ENCODE peak calls at places on chromosomes 1 and 21, in ten cellular contexts. G is fibroblast of lung, A is neural progenitor cell, U is IMR-90, D is neuronal stem cell, M is K562, I is trophoblast cell, Q is mesendoderm, O is H1, P is GM12878. R is an unnamed sample.

GRCh38 chr21:27719226-27719625 is 752.3 kb upstream of the ADAMTS5 start:
- DNase-seq in P (no peak), Q (peak; percentile 13), U (no peak), G (no peak), A (no peak), I (no peak), D (no peak), O (no peak), M (no peak), R (peak; percentile 32)

GRCh38 chr1:62142550-62142949 is 52.1 kb upstream of the L1TD1 start:
- DNase-seq in D (peak; percentile 15), G (peak; percentile 4), U (no peak), A (peak; percentile 69), O (peak; percentile 61), M (no peak), I (no peak), P (no peak), Q (peak; percentile 74), R (peak; percentile 78)

GRCh38 chr1:176656257-176656995 is 193.5 kb downstream of the PAPPA2 start:
- DNase-seq in I (peak; percentile 56), U (peak; percentile 67), G (peak; percentile 95), O (no peak), A (peak; percentile 52), P (no peak), Q (peak; percentile 40), M (no peak), D (peak; percentile 21), R (no peak)

GRCh38 chr21:34537838-34538237 is 25.8 kb upstream of the KCNE1 start:
- DNase-seq in U (peak; percentile 16), O (no peak), P (no peak), A (no peak), D (no peak), Q (no peak), M (no peak), G (no peak), I (peak; percentile 51), R (no peak)

GRCh38 chr21:43657355-43658093 is 1.8 kb downstream of the HSF2BP start:
- DNase-seq in M (no peak), I (no peak), U (no peak), P (no peak), D (no peak), A (no peak), G (no peak), O (no peak), Q (no peak), R (no peak)

GRCh38 chr21:43603641-43604504 is 55.4 kb downstream of the HSF2BP start:
- DNase-seq in U (peak; percentile 67), A (peak; percentile 25), Q (peak; percentile 27), D (no peak), O (no peak), G (peak; percentile 71), M (no peak), I (peak; percentile 49), P (no peak), R (no peak)

GRCh38 chr1:75725256-75725655 is 747 bp downstream of the ACADM start:
- DNase-seq in I (peak; percentile 13), U (peak; percentile 2), D (no peak), P (no peak), O (no peak), M (no peak), G (peak; percentile 9), Q (no peak), A (no peak), R (no peak)

GRCh38 chr1:152188673-152189591 is 29.9 kb upstream of the RPTN start:
- DNase-seq in I (peak; percentile 86), A (peak; percentile 5), O (peak; percentile 78), U (peak; percentile 30), G (peak; percentile 56), D (no peak), M (peak; percentile 35), P (no peak), Q (peak; percentile 43), R (peak; percentile 93)

GRCh38 chr1:117735045-117735992 is 129.5 kb downstream of the TENT5C start:
- DNase-seq in D (no peak), U (peak; percentile 61), M (peak; percentile 76), P (peak; percentile 9), I (peak; percentile 58), A (peak; percentile 21), O (no peak), Q (peak; percentile 45), G (peak; percentile 60), R (no peak)

GRCh38 chr1:10708807-10709523 is 87.5 kb downstream of the CASZ1 start:
- DNase-seq in A (no peak), P (no peak), M (no peak), D (peak; percentile 41), I (no peak), G (no peak), Q (no peak), U (no peak), O (no peak), R (no peak)

GRCh38 chr1:2570261-2570794 is 14.2 kb downstream of the TNFRSF14 start:
- DNase-seq in G (no peak), Q (no peak), M (no peak), D (no peak), O (no peak), A (no peak), I (no peak), P (no peak), U (no peak), R (no peak)

GRCh38 chr1:62057230-62057629 is 137.4 kb upstream of the L1TD1 start:
- DNase-seq in Q (no peak), U (no peak), O (no peak), A (no peak), D (no peak), I (no peak), M (no peak), G (no peak), P (no peak), R (no peak)

GRCh38 chr1:24708938-24709337 is 36.3 kb upstream of the CLIC4 start:
- DNase-seq in O (no peak), I (peak; percentile 46), Q (no peak), A (no peak), P (no peak), U (no peak), D (no peak), G (no peak), M (no peak), R (no peak)

GRCh38 chr1:24702511-24703293 is 42.5 kb upstream of the CLIC4 start:
- DNase-seq in G (peak; percentile 96), D (no peak), U (peak; percentile 89), P (no peak), O (no peak), Q (no peak), I (peak; percentile 99), M (no peak), A (peak; percentile 9), R (no peak)

GRCh38 chr1:24705260-24706073 is 39.8 kb upstream of the CLIC4 start:
- DNase-seq in G (peak; percentile 97), A (peak; percentile 90), O (peak; percentile 82), D (peak; percentile 54), Q (peak; percentile 95), M (peak; percentile 99), U (peak; percentile 87), P (peak; percentile 82), I (peak; percentile 62), R (peak; percentile 89)

GRCh38 chr1:24707659-24708058 is 37.6 kb upstream of the CLIC4 start:
- DNase-seq in I (peak; percentile 79), A (no peak), Q (no peak), D (no peak), O (no peak), U (peak; percentile 80), M (no peak), P (no peak), G (peak; percentile 87), R (no peak)

DNA sequence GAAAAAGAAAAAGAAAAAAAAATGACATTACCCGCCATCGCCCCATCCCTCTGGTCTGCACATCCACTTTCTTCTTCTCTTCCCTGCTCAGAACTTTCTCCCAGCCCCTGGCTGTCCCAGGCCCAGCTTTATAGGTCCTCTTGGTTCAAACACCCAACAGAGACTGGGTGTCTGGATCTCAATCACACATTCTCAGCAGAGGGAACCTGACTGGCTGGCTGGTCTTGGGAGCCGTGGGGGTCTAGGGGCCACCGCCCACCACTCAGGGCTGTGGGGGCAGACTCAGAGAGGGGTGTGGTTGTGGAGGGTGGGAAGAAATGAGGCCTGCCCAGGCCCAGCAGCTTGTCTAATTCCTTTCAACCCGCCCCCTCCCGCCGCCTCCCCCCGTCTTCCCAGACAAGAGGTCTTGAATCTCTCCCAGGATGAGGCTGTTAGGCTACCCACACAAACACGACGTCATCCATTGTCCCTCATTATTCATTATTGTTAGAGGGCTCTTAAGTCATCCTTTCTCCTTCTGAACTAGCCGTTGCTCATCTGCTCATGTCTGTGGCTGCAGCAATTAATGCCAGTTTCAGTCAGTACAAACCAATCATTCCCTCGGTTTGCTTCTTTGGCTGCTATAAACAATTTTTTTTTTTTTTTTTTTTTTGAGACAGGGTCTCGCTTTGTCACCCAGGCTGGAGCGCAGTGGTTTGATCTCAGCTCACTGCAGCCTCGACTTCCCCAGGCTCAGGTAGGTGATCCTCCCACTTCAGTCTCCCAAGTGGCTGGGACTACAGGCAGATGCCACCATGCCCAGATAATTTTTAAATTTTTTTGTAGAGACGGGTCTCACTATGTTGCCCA is 40.6 kb upstream of the CLIC4 start:
- DNase-seq in I (no peak), O (no peak), M (peak; percentile 57), G (peak; percentile 99), D (peak; percentile 65), Q (peak; percentile 70), A (peak; percentile 78), U (peak; percentile 93), P (no peak), R (peak; percentile 80)
- H3K9ac ChIP-seq in I (no peak overlapping the region), O (no peak overlapping the region), M (peak overlapping the region; percentile 59), G (no peak overlapping the region), D (no peak overlapping the region), Q (no peak overlapping the region), A (no peak overlapping the region), U (no peak overlapping the region), P (no peak overlapping the region), R (peak overlapping the region; percentile 12)

GRCh38 chr1:24412408-24412807 is 1.2 kb downstream of the STPG1 start:
- DNase-seq in G (no peak), P (no peak), M (no peak), Q (no peak), I (no peak), A (no peak), D (no peak), O (no peak), U (no peak), R (no peak)
- H3K4me3 ChIP-seq in G (peak overlapping the region; percentile 79), P (no peak overlapping the region), M (no peak overlapping the region), Q (no peak overlapping the region), I (no peak overlapping the region), A (peak overlapping the region; percentile 69), D (no peak overlapping the region), O (peak overlapping the region; percentile 72), U (no peak overlapping the region), R (no peak overlapping the region)

GRCh38 chr1:115648717-115649691 is 7.2 kb downstream of the VANGL1 start:
- DNase-seq in M (peak; percentile 65), U (no peak), P (peak; percentile 87), Q (peak; percentile 89), O (no peak), D (no peak), G (no peak), I (no peak), A (no peak), R (no peak)
- H3K9ac ChIP-seq in M (peak overlapping the region; percentile 53), U (no peak overlapping the region), P (peak overlapping the region; percentile 74), Q (peak overlapping the region; percentile 67), O (no peak overlapping the region), D (no peak overlapping the region), G (no peak overlapping the region), I (no peak overlapping the region), A (no peak overlapping the region), R (peak overlapping the region; percentile 65)

DNA sequence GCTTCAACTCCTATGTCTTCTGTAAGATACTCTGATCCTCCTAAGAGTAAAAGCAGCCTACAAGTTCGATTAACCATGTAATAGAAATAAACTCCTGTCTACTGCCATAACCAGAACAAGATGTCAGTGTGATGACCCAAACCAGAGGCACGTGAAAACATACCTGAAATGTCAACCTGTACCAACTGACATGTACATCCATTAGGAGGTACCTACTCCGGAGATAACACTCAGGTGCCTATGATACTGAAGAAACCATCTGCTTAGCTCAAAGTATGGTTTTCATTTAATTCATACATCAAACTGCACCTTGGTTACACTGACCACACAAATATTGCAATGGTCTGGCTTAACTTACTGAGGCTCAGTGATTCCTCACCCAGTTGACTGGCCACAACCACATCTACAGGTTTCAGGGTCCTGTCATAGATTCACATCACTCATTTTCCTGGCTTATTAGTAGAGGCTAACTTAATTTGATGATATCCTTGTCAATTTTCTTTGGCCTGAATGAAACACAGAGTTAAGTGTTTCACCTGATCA is 4.4 kb downstream of the ITPKB start:
- DNase-seq in Q (no peak), G (no peak), O (no peak), U (no peak), M (no peak), A (no peak), P (no peak), D (no peak), I (no peak), R (no peak)
- H3K4me3 ChIP-seq in Q (no peak overlapping the region), G (no peak overlapping the region), O (no peak overlapping the region), U (no peak overlapping the region), M (no peak overlapping the region), A (no peak overlapping the region), P (peak overlapping the region; percentile 98), D (no peak overlapping the region), I (no peak overlapping the region), R (no peak overlapping the region)